ENCODE peak calls at places on chromosome X, in eight cellular contexts. E is upper lobe of right lung; S is stomach; F is adrenal gland; T is mesenchymal stem cell; L is ovary; W is CD8-positive, alpha-beta memory T cell; V is colonic mucosa. J is an unnamed sample.

GRCh38 chrX:75038925-75039324 is 113.7 kb upstream of the NEXMIF start:
- DNase-seq in S (no peak), L (no peak), T (peak; percentile 2), V (no peak), F (no peak), W (no peak), E (no peak), J (no peak)

GRCh38 chrX:42375080-42375479 is 402.9 kb downstream of the PPP1R2C start:
- DNase-seq in F (no peak), T (no peak), V (no peak), L (no peak), E (no peak), W (no peak), S (no peak), J (no peak)

GRCh38 chrX:2931612-2932011 is 2.5 kb upstream of the ARSD start:
- DNase-seq in S (no peak), V (no peak), F (no peak), W (no peak), T (no peak), L (no peak), E (no peak), J (no peak)

GRCh38 chrX:123648028-123648810 is 84.6 kb downstream of the THOC2 start:
- DNase-seq in E (peak; percentile 69), L (no peak), T (peak; percentile 88), V (peak; percentile 56), S (peak; percentile 61), W (no peak), F (no peak), J (peak; percentile 46)

GRCh38 chrX:120334137-120334536 is 22.9 kb upstream of the TMEM255A start:
- DNase-seq in F (no peak), S (no peak), T (no peak), E (no peak), W (peak; percentile 44), V (no peak), L (no peak), J (no peak)

GRCh38 chrX:15242899-15243555 is 26.9 kb downstream of the ASB9 start:
- DNase-seq in W (peak; percentile 42), V (peak; percentile 56), F (peak; percentile 35), S (no peak), L (no peak), T (peak; percentile 51), E (no peak), J (peak; percentile 14)

GRCh38 chrX:716136-716535 is 85.5 kb downstream of the SHOX start:
- DNase-seq in T (no peak), V (no peak), W (no peak), L (no peak), F (no peak), S (no peak), E (no peak), J (no peak)

GRCh38 chrX:497201-497710 is 110.5 kb upstream of the PPP2R3B start:
- DNase-seq in W (no peak), S (no peak), E (peak; percentile 52), V (no peak), T (no peak), F (no peak), L (no peak), J (no peak)

GRCh38 chrX:43817454-43817853 is 64.8 kb downstream of the MAOB start:
- DNase-seq in V (no peak), L (no peak), E (no peak), S (no peak), W (no peak), F (no peak), T (no peak), J (no peak)

GRCh38 chrX:153488231-153488914 is 6.4 kb upstream of the BGN start:
- DNase-seq in S (peak; percentile 44), L (peak; percentile 39), E (no peak), T (no peak), W (no peak), F (peak; percentile 43), V (no peak), J (no peak)

GRCh38 chrX:68945603-68946228 is 116.9 kb downstream of the EFNB1 start:
- DNase-seq in S (no peak), W (no peak), L (no peak), V (peak; percentile 23), F (peak; percentile 38), E (no peak), T (peak; percentile 68), J (no peak)

GRCh38 chrX:10841579-10841978 is 221.2 kb upstream of the MID1 start:
- DNase-seq in E (no peak), W (no peak), S (no peak), L (no peak), F (no peak), V (no peak), T (no peak), J (no peak)

GRCh38 chrX:110536788-110537187 is 178.1 kb downstream of the RTL9 start:
- DNase-seq in F (no peak), L (no peak), T (no peak), S (no peak), E (no peak), W (no peak), V (no peak), J (no peak)

GRCh38 chrX:13759152-13759718 is 24.7 kb downstream of the OFD1 start:
- DNase-seq in S (no peak), V (no peak), E (no peak), F (no peak), L (no peak), W (no peak), T (no peak), J (no peak)
- H3K4me1 ChIP-seq in S (peaks cover 38% of the 10 kb centered on the region), V (no peaks in the 10 kb centered on the region), E (peaks cover 9% of the 10 kb centered on the region), F (no peaks in the 10 kb centered on the region), L (no peaks in the 10 kb centered on the region), W (peaks cover 6% of the 10 kb centered on the region), T (no peaks in the 10 kb centered on the region), J (no peaks in the 10 kb centered on the region)

GRCh38 chrX:145953628-145954027 is 136.0 kb downstream of the SLITRK2 start:
- DNase-seq in S (no peak), T (no peak), V (no peak), F (no peak), E (no peak), L (no peak), W (no peak), J (no peak)
- H3K9me3 ChIP-seq in S (peaks cover 3% of the 10 kb centered on the region), T (peaks cover 14% of the 10 kb centered on the region), V (no peaks in the 10 kb centered on the region), F (no peaks in the 10 kb centered on the region), E (no peaks in the 10 kb centered on the region), L (no peaks in the 10 kb centered on the region), W (no peaks in the 10 kb centered on the region), J (no peaks in the 10 kb centered on the region)

GRCh38 chrX:115345654-115346014 is 56.1 kb downstream of the LUZP4 start:
- DNase-seq in S (no peak), E (no peak), L (no peak), W (no peak), F (no peak), T (peak; percentile 63), V (no peak), J (no peak)
- H3K27ac ChIP-seq in S (peak overlapping the region; percentile 24), E (peak overlapping the region; percentile 36), L (no peak overlapping the region), W (no peak overlapping the region), F (peak overlapping the region; percentile 32), T (peak overlapping the region; percentile 78), V (no peak overlapping the region), J (peak overlapping the region; percentile 42)

GRCh38 chrX:37817579-37817978 is 29.8 kb downstream of the DYNLT3 start:
- DNase-seq in V (no peak), E (no peak), T (no peak), S (no peak), L (no peak), F (no peak), W (no peak), J (no peak)
- H3K4me1 ChIP-seq in V (no peaks in the 10 kb centered on the region), E (no peaks in the 10 kb centered on the region), T (no peaks in the 10 kb centered on the region), S (no peaks in the 10 kb centered on the region), L (no peaks in the 10 kb centered on the region), F (no peaks in the 10 kb centered on the region), W (no peaks in the 10 kb centered on the region), J (no peaks in the 10 kb centered on the region)

DNA sequence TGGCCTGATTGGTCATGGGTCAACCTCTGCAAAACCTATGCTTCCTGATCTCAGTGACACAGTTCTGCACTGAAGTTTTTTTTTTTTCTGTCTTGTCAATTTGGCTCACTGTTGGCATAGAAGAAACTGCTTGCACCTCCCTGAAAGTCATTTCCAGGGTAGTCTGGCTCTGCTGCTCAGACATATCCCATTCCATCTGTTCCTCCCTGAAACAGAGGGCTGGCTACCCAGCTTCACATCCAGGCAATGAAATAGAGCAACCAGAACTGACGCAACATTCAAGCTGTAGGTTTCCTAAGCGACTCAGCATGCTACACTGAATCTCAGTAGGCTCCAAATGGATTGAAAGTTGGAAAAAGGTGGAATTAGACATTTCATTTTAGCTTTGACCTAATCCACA is 176.8 kb upstream of the MBNL3 start:
- DNase-seq in T (no peak), W (no peak), E (no peak), V (no peak), L (no peak), S (no peak), F (no peak), J (no peak)
- H3K9me3 ChIP-seq in T (peaks cover 24% of the 10 kb centered on the region), W (no peaks in the 10 kb centered on the region), E (no peaks in the 10 kb centered on the region), V (no peaks in the 10 kb centered on the region), L (no peaks in the 10 kb centered on the region), S (peaks cover 6% of the 10 kb centered on the region), F (no peaks in the 10 kb centered on the region), J (no peaks in the 10 kb centered on the region)

GRCh38 chrX:19176901-19177630 is 54.8 kb upstream of the ADGRG2 start:
- DNase-seq in S (no peak), W (no peak), F (no peak), V (no peak), E (no peak), L (no peak), T (no peak), J (no peak)
- H3K27ac ChIP-seq in S (no peak overlapping the region), W (no peak overlapping the region), F (no peak overlapping the region), V (no peak overlapping the region), E (no peak overlapping the region), L (no peak overlapping the region), T (no peak overlapping the region), J (no peak overlapping the region)

DNA sequence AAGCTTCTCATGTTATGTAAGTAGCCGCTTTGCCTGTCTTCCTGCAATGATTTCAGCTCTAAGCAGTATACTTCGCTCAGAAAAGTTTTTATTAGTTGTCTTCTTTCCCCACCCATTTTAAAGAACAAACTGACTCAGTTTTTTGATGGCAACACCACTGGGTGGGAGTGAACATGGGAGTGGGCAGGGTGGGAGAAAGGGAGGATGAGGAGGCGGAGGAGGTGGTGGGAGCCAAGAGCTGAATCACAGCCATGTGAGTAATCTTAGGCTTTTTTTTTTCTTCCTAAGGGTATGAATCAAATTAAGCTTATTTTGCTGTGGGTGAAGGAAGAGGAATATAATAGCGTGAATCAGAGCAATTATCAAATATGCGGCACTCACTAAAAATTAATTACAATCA is 574.3 kb upstream of the DIPK2B start:
- DNase-seq in E (no peak), V (no peak), L (peak; percentile 31), T (no peak), W (no peak), S (no peak), F (no peak), J (peak; percentile 69)
- H3K4me1 ChIP-seq in E (no peaks in the 10 kb centered on the region), V (no peaks in the 10 kb centered on the region), L (peaks cover 3% of the 10 kb centered on the region), T (peaks cover 3% of the 10 kb centered on the region), W (peaks cover 18% of the 10 kb centered on the region), S (peaks cover 14% of the 10 kb centered on the region), F (no peaks in the 10 kb centered on the region), J (peaks cover 46% of the 10 kb centered on the region)